ENCODE peak calls at places on chromosome 19, in five cellular contexts. M is BJ, F is esophagus squamous epithelium, R is prostate gland, D is transverse colon. E is an unnamed sample.

GRCh38 chr19:1312732-1313694 is 27.3 kb downstream of the EFNA2 start:
- DNase-seq in D (peak; percentile 41), R (no peak), M (no peak), F (no peak), E (peak; percentile 18)

GRCh38 chr19:4144666-4145261 is 8.7 kb upstream of the CREB3L3 start:
- DNase-seq in R (no peak), F (no peak), M (no peak), D (peak; percentile 71), E (no peak)

GRCh38 chr19:47486900-47487299 is 2.9 kb upstream of the KPTN start:
- DNase-seq in F (no peak), D (no peak), R (no peak), M (no peak), E (no peak)

GRCh38 chr19:30745476-30745985 is 373.3 kb downstream of the ZNF536 start:
- DNase-seq in M (no peak), D (no peak), F (no peak), R (no peak), E (no peak)

GRCh38 chr19:40604647-40605200 is 3.6 kb downstream of the LTBP4 start:
- DNase-seq in R (no peak), M (no peak), F (no peak), D (peak; percentile 76), E (no peak)

GRCh38 chr19:39390460-39390758 is 497 bp downstream of the PAF1 start:
- DNase-seq in F (no peak), R (peak; percentile 75), M (no peak), D (peak; percentile 79), E (no peak)

GRCh38 chr19:17627921-17628320 is 60.2 kb downstream of the UNC13A start:
- DNase-seq in F (no peak), D (no peak), R (no peak), M (no peak), E (no peak)

GRCh38 chr19:3335431-3336350 is 30.7 kb upstream of the NFIC start:
- DNase-seq in R (no peak), D (peak; percentile 74), F (no peak), M (no peak), E (no peak)

GRCh38 chr19:31625575-31625974 is 276.3 kb upstream of the TSHZ3 start:
- DNase-seq in M (no peak), F (no peak), R (no peak), D (no peak), E (no peak)

DNA sequence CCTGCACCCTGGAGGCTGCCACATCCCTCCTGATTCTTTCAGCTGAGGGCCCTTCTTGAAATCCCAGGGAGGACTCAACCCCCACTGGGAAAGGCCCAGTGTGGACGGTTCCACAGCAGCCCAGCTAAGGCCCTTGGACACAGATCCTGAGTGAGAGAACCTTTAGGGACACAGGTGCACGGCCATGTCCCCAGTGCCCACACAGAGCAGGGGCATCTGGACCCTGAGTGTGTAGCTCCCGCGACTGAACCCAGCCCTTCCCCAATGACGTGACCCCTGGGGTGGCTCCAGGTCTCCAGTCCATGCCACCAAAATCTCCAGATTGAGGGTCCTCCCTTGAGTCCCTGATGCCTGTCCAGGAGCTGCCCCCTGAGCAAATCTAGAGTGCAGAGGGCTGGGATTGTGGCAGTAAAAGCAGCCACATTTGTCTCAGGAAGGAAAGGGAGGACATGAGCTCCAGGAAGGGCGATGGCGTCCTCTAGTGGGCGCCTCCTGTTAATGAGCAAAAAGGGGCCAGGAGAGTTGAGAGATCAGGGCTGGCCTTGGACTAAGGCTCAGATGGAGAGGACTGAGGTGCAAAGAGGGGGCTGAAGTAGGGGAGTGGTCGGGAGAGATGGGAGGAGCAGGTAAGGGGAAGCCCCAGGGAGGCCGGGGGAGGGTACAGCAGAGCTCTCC is 6.9 kb upstream of the CEACAM5 start:
- DNase-seq in M (no peak), R (no peak), F (no peak), D (peak; percentile 70), E (no peak)
- TF ChIP-seq CTCF in M (no peak), R (no peak), F (peak; percentile 65), D (peak; percentile 59), E (no peak)

DNA sequence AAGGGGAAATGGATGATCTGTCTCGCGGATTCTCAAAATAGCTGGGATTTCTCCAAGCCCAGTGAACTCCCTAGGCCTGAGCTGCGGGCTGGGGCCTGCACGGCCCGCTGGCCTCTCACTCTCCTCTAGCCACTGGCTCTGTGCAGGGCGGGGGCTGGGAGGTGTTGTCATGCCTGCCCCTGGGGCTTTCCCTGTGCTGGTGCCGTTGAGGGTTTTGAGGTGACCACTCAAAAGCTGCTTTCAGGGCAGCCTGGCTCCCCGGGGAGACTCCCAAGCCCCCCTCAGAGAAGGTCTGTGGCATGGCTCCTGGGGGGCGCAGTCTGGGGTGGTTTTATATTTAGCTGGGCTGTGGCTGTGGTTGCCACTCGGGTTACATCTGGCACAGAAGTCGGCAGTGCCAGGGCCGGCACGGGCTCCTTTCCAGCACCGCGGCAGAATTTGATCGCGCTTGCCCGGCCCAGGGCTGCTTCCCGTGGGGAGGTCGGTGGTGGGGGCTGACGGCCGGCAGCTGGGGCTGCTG is 10.0 kb downstream of the NDUFB7 start:
- DNase-seq in D (no peak), F (no peak), R (peak; percentile 38), M (no peak), E (no peak)
- H3K4me3 ChIP-seq in D (no peak overlapping the region), F (no peak overlapping the region), R (no peak overlapping the region), M (no peak overlapping the region), E (no peak overlapping the region)

GRCh38 chr19:15401397-15401710 is 17.4 kb downstream of the AKAP8L start:
- DNase-seq in F (no peak), D (no peak), M (no peak), R (no peak), E (no peak)
- TF ChIP-seq CTCF in F (no peak), D (no peak), M (no peak), R (no peak), E (no peak)

GRCh38 chr19:15318241-15318691 is 14.1 kb downstream of the BRD4 start:
- DNase-seq in F (no peak), R (no peak), D (no peak), M (no peak), E (no peak)
- H3K4me3 ChIP-seq in F (no peak overlapping the region), R (no peak overlapping the region), D (no peak overlapping the region), M (no peak overlapping the region), E (no peak overlapping the region)

GRCh38 chr19:10516064-10516385 is 1.2 kb downstream of the S1PR5 start:
- DNase-seq in F (no peak), D (no peak), M (no peak), R (no peak), E (no peak)

GRCh38 chr19:10516671-10517286 is 468 bp downstream of the S1PR5 start:
- DNase-seq in R (no peak), F (no peak), M (no peak), D (no peak), E (no peak)

GRCh38 chr19:10517361-10517759 is at the start of gene S1PR5:
- DNase-seq in D (no peak), F (no peak), M (no peak), R (no peak), E (no peak)

GRCh38 chr19:10513223-10513622 is 4.0 kb downstream of the S1PR5 start:
- DNase-seq in D (no peak), F (no peak), R (no peak), M (no peak), E (no peak)

GRCh38 chr19:10514211-10515145 is 2.8 kb downstream of the S1PR5 start:
- DNase-seq in M (no peak), F (no peak), D (no peak), R (no peak), E (no peak)
- TF ChIP-seq CTCF in M (no peak), F (no peak), D (no peak), R (no peak), E (no peak)

GRCh38 chr19:33830264-33830663 is 33.6 kb downstream of the KCTD15 start:
- DNase-seq in R (no peak), M (no peak), F (no peak), D (no peak), E (no peak)

GRCh38 chr19:33832633-33833032 is 36.0 kb downstream of the KCTD15 start:
- DNase-seq in R (no peak), F (no peak), M (no peak), D (no peak), E (no peak)

GRCh38 chr19:33826521-33826920 is 29.9 kb downstream of the KCTD15 start:
- DNase-seq in D (no peak), R (no peak), F (no peak), M (no peak), E (no peak)

GRCh38 chr19:33828266-33829075 is 31.8 kb downstream of the KCTD15 start:
- DNase-seq in D (no peak), R (no peak), M (no peak), F (no peak), E (no peak)

DNA sequence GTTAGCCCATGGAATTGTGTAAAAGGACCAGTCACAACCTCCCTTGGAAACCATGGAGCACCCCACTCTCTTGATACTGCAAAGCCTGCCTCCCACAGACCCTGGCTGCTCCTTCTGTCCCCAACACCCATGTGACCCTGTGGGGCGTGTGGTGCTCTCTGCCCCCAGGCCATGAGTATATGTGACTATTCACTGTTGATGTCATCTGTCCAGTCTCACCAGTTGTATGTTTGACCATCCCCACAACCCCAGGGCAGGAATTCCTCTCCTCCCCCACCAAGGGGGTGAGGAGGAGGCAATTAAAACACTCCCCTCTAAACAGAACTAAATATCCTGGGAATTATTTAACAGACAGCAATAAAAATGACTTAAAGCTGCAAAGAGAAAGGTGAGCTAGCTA is 35.2 kb downstream of the KCTD15 start:
- DNase-seq in D (no peak), F (no peak), R (no peak), M (no peak), E (no peak)
- H3K4me3 ChIP-seq in D (no peak overlapping the region), F (no peak overlapping the region), R (no peak overlapping the region), M (no peak overlapping the region), E (no peak overlapping the region)

GRCh38 chr19:51339313-51339686 is 2.6 kb downstream of the VSIG10L start:
- DNase-seq in D (no peak), R (no peak), M (no peak), F (no peak), E (no peak)

GRCh38 chr19:51337861-51338562 is 3.9 kb downstream of the VSIG10L start:
- DNase-seq in D (no peak), F (no peak), M (no peak), R (no peak), E (no peak)

GRCh38 chr19:51338563-51339312 is 3.2 kb downstream of the VSIG10L start:
- DNase-seq in M (no peak), R (peak; percentile 75), F (peak; percentile 49), D (peak; percentile 90), E (no peak)

GRCh38 chr19:51341066-51341465 is 873 bp downstream of the VSIG10L start:
- DNase-seq in F (no peak), D (no peak), R (no peak), M (no peak), E (no peak)

DNA sequence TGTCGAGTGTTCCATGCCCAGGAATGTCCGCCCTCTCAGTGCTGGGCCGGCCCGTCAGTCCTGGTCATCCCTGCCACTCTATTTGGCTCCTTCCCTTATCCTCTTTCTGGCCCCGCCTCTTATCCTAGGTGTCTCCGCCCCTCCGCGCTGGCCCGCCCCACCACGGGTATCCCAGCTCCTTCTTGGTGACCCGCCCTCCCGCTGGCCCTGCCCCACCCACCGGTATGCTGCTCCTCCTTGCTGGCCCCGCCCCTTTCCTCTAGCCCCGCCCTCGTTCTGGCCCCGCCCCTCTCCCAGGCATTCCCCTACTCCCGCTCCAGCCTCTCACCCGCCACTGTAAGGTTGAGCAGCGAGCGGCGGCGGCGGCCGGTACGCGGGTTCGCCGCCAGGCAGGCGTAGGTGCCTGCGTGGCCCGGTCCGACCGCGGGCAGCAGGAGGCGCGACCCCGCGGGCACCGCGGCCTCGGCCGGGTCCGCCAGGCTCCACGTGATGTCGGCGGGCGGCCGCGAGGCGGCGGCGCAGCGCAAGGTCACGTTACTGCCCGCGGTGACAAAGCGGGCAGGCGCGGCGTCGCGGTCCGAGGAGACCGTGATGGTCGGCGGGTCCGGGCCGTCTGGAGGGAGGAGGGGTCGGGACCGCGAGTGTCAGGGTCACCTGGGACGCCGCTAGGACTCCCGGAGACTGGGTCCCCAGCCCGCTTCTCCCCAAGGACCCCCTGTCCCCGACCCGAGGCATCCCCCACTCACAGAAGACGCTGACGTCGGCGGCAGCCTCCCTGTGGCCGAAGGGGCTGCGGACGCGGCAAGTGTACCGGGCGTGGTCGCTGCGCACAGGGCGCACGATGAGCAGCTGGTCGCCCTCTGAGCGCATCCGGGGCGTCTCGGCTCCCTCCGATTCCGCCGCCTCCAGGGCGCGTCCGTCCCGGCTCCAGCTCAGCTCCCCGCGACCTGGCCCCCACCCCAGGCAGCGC is 2.0 kb downstream of the VSIG10L start:
- DNase-seq in R (peak; percentile 97), M (peak; percentile 78), F (peak; percentile 91), D (peak; percentile 99), E (peak; percentile 87)
- TF ChIP-seq CTCF in R (no peak), M (no peak), F (peak; percentile 65), D (peak; percentile 24), E (peak; percentile 45)

E was measured in LNCaP clone FGC.